ENCODE peak calls at places on chromosome 7, in five cellular contexts. M is IMR-90, Q is H1, E is A549, P is K562. S is an unnamed sample.

GRCh38 chr7:43764039-43764789 is 5.7 kb downstream of the BLVRA start:
- DNase-seq in P (peak; percentile 58), M (no peak), Q (peak; percentile 28), E (peak; percentile 42), S (peak; percentile 58)

GRCh38 chr7:103795112-103795511 is 194.3 kb downstream of the RELN start:
- DNase-seq in E (no peak), M (peak; percentile 17), Q (no peak), P (no peak), S (no peak)

GRCh38 chr7:92811158-92811557 is 25.2 kb downstream of the CDK6 start:
- DNase-seq in M (no peak), Q (no peak), E (no peak), P (no peak), S (no peak)

GRCh38 chr7:6630007-6630849 is 6.9 kb upstream of the ZNF316 start:
- DNase-seq in Q (no peak), E (no peak), P (no peak), M (no peak), S (no peak)

GRCh38 chr7:129951076-129952011 is 1.4 kb downstream of the UBE2H start:
- DNase-seq in E (no peak), M (no peak), P (peak; percentile 43), Q (no peak), S (no peak)

GRCh38 chr7:80587538-80587937 is 50.9 kb upstream of the CD36 start:
- DNase-seq in P (no peak), Q (no peak), M (no peak), E (no peak), S (no peak)

GRCh38 chr7:102898532-102898859 is 14.3 kb upstream of the LRRC17 start:
- DNase-seq in Q (no peak), E (no peak), P (no peak), M (no peak), S (no peak)

GRCh38 chr7:73830872-73831655 is at the start of gene CLDN4:
- DNase-seq in Q (peak; percentile 84), P (no peak), E (no peak), M (no peak), S (peak; percentile 83)

GRCh38 chr7:135245226-135245625 is 11.6 kb downstream of the STRA8 start:
- DNase-seq in E (no peak), P (no peak), M (no peak), Q (no peak), S (no peak)

GRCh38 chr7:4282434-4283223 is 399.5 kb upstream of the FOXK1 start:
- DNase-seq in Q (no peak), P (no peak), E (peak; percentile 84), M (peak; percentile 8), S (no peak)

GRCh38 chr7:139452948-139453672 is 30.4 kb downstream of the KLRG2 start:
- DNase-seq in Q (peak; percentile 59), E (no peak), M (peak; percentile 80), P (no peak), S (no peak)

GRCh38 chr7:111756687-111757178 is 194.4 kb upstream of the IMMP2L start:
- DNase-seq in E (no peak), Q (no peak), M (peak; percentile 82), P (no peak), S (no peak)

GRCh38 chr7:134645935-134646334 is 718 bp upstream of the BPGM start:
- DNase-seq in E (no peak), M (peak; percentile 65), Q (no peak), P (peak; percentile 41), S (no peak)

GRCh38 chr7:13990319-13990983 is 985 bp upstream of the ETV1 start:
- DNase-seq in E (peak; percentile 42), M (peak; percentile 37), P (no peak), Q (peak; percentile 80), S (peak; percentile 0)

GRCh38 chr7:116583653-116584052 is 58.8 kb downstream of the CAV1 start:
- DNase-seq in M (no peak), P (no peak), E (no peak), Q (no peak), S (no peak)

GRCh38 chr7:92359801-92360200 is 87.5 kb upstream of the GATAD1 start:
- DNase-seq in M (peak; percentile 10), Q (no peak), P (no peak), E (no peak), S (no peak)

GRCh38 chr7:28086198-28086597 is 94.4 kb downstream of the JAZF1 start:
- DNase-seq in Q (no peak), E (no peak), M (no peak), P (no peak), S (no peak)

GRCh38 chr7:27156901-27157716 is 634 bp upstream of the HOXA7 start:
- DNase-seq in E (no peak), P (no peak), M (no peak), Q (peak; percentile 52), S (no peak)

GRCh38 chr7:151682831-151683614 is 163.3 kb upstream of the RHEB start:
- DNase-seq in P (no peak), E (no peak), M (no peak), Q (no peak), S (no peak)

GRCh38 chr7:15967551-15967950 is 281.1 kb upstream of the MEOX2 start:
- DNase-seq in Q (no peak), P (no peak), M (no peak), E (no peak), S (no peak)

GRCh38 chr7:23043441-23043840 is 29.5 kb upstream of the HYCC1 start:
- DNase-seq in P (no peak), Q (no peak), M (no peak), E (peak; percentile 29), S (no peak)

GRCh38 chr7:44568771-44569560 is 4.7 kb downstream of the DDX56 start:
- DNase-seq in E (no peak), M (no peak), P (peak; percentile 7), Q (no peak), S (no peak)

GRCh38 chr7:134997214-134997885 is 11.0 kb downstream of the AGBL3 start:
- DNase-seq in P (no peak), M (no peak), E (no peak), Q (no peak), S (peak; percentile 98)

GRCh38 chr7:129502708-129503685 is 666 bp downstream of the SMKR1 start:
- DNase-seq in Q (peak; percentile 63), P (no peak), M (no peak), E (peak; percentile 21), S (no peak)

GRCh38 chr7:2140216-2140870 is 92.4 kb downstream of the MAD1L1 start:
- DNase-seq in M (no peak), Q (no peak), P (no peak), E (no peak), S (no peak)

GRCh38 chr7:15130666-15131541 is 228.4 kb upstream of the DGKB start:
- DNase-seq in Q (no peak), E (peak; percentile 6), M (peak; percentile 58), P (no peak), S (no peak)

DNA sequence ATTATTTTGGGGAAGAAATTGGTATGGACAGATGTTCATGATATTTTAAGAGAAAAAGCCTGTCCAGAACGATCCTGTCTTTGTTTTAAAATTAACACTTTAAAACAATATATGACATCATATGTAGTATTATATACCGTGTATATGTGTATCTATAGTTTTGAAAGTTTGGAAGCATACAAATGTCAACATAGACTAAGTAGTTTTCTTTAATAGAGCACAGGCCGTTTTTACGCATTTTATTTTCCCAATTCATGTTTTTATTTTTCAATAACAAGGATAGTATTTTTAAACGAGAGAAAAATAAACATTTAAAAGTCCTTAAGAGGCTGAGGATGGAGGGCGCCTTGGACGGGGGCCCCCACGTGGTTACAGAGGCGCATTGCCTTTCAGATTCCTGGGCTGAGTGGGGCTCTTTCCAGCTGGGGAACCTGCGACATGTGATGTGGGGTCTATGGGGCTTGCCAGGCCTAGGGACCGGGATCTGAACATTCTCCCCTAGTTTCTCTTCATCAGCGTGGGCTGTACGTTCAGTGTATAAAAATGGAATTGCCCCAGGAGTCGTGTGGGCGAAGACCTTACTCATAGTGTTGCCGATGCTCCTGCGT is 127.8 kb upstream of the ZNF746 start:
- DNase-seq in E (peak; percentile 75), Q (peak; percentile 78), P (peak; percentile 91), M (peak; percentile 54), S (peak; percentile 40)
- TF ChIP-seq MAFK in E (no peak), Q (no peak), P (no peak), M (no peak), S (no peak)

DNA sequence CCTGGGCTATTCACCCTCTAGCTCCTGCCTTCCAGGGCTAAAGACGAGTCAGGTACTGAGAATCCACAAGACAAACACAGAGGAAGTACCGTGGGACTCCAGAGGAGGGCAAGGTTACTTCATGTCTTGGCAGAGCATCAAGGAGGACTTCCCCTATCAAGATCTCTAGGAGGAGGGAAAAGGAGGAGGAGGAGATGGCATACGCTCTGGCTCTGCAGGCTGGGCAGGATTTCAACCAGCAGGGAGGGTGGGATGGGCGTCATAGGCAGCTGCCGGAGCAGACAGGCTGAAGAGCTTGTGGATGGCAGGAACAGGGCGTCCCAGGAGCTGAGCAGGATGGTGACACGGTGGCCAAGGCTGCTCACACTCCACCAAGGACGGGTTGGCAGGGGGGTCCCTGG is 21.3 kb downstream of the MDH2 start:
- DNase-seq in M (peak; percentile 97), E (peak; percentile 94), Q (no peak), P (peak; percentile 42), S (no peak)
- TF ChIP-seq MAFK in M (no peak), E (no peak), Q (no peak), P (no peak), S (no peak)

DNA sequence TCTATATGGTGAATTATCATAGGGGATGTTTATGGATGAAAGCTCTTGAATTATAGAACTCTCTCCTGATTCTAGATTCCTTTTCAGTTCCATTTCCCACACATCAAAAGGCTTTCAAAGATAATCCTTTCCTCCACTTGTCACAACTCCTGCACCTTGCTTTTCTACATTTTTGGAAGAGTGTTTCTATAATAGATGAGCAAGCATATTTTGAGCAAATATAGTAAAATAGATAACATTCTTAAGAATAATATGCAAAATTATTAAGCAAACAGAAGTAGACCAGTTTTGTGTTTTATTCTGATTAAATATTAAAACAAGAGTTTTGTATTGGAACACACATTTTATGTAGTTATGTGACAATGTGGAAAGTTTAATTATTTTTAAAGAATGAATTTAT is 340.7 kb downstream of the EXOC4 start:
- DNase-seq in P (no peak), M (no peak), Q (no peak), E (no peak), S (no peak)
- TF ChIP-seq MAFK in P (no peak), M (no peak), Q (no peak), E (peak; percentile 58), S (peak; percentile 9)

GRCh38 chr7:158009886-158010285 is 577.7 kb downstream of the PTPRN2 start:
- DNase-seq in M (no peak), E (no peak), P (no peak), Q (no peak), S (no peak)
- TF ChIP-seq MAFK in M (no peak), E (no peak), P (no peak), Q (no peak), S (no peak)

GRCh38 chr7:120858299-120858636 is 324 bp upstream of the TSPAN12 start:
- DNase-seq in M (no peak), Q (no peak), E (no peak), P (no peak), S (no peak)

GRCh38 chr7:120862987-120863386 is 5.0 kb upstream of the TSPAN12 start:
- DNase-seq in E (no peak), Q (no peak), P (no peak), M (no peak), S (no peak)

GRCh38 chr7:120857558-120858298 is at the start of gene TSPAN12:
- DNase-seq in M (peak; percentile 54), E (peak; percentile 69), P (peak; percentile 77), Q (peak; percentile 85), S (peak; percentile 39)

GRCh38 chr7:120856621-120857352 is 1.2 kb downstream of the TSPAN12 start:
- DNase-seq in P (peak; percentile 52), E (peak; percentile 39), M (peak; percentile 8), Q (peak; percentile 79), S (peak; percentile 18)

GRCh38 chr7:120860151-120860550 is 2.2 kb upstream of the TSPAN12 start:
- DNase-seq in P (no peak), E (no peak), M (no peak), Q (no peak), S (no peak)
- TF ChIP-seq MAFK in P (no peak), E (no peak), M (no peak), Q (no peak), S (no peak)

S was measured in HepG2.